ENCODE peak calls at places on chromosomes 13 and 19, in six cellular contexts. Z, C, F, B, J and G are unnamed samples.

GRCh38 chr13:50893211-50893852 is 16.3 kb upstream of the RNASEH2B start:
- DNase-seq in Z (no peak), C (peak), F (no peak), B (no peak), J (no peak), G (peak)

GRCh38 chr13:57630661-57631606 is 610 bp upstream of the PCDH17 start:
- DNase-seq in Z (peak), C (peak), F (peak), B (no peak), J (peak), G (peak)

GRCh38 chr19:23810496-23810895 is 51.8 kb upstream of the ZNF681 start:
- DNase-seq in Z (no peak), C (no peak), F (peak), B (no peak), J (no peak), G (no peak)

GRCh38 chr13:23618341-23618740 is 48.1 kb downstream of the TNFRSF19 start:
- DNase-seq in Z (peak), C (peak), F (peak), B (no peak), J (no peak), G (no peak)

GRCh38 chr19:21638776-21639175 is 128.6 kb downstream of the ZNF100 start:
- DNase-seq in Z (no peak), C (no peak), F (no peak), B (no peak), J (no peak), G (no peak)

GRCh38 chr19:44640518-44640917 is 3.2 kb upstream of the PVR start:
- DNase-seq in Z (no peak), C (no peak), F (peak), B (no peak), J (no peak), G (no peak)

GRCh38 chr13:95083758-95084157 is 217.5 kb downstream of the ABCC4 start:
- DNase-seq in Z (no peak), C (no peak), F (peak), B (no peak), J (no peak), G (no peak)

GRCh38 chr19:55391702-55392615 is 6.2 kb downstream of the RPL28 start:
- DNase-seq in Z (no peak), C (peak), F (peak), B (no peak), J (no peak), G (no peak)

GRCh38 chr13:85729296-85729695 is 69.9 kb downstream of the SLITRK6 start:
- DNase-seq in Z (no peak), C (no peak), F (peak), B (no peak), J (no peak), G (no peak)

GRCh38 chr19:34984287-34984686 is 15.8 kb upstream of the GRAMD1A start:
- DNase-seq in Z (no peak), C (no peak), F (no peak), B (no peak), J (no peak), G (no peak)

GRCh38 chr19:33872445-33873320 is 76.0 kb downstream of the KCTD15 start:
- DNase-seq in Z (no peak), C (no peak), F (no peak), B (no peak), J (no peak), G (no peak)

GRCh38 chr13:112092453-112092852 is 25.5 kb downstream of the SOX1 start:
- DNase-seq in Z (no peak), C (no peak), F (no peak), B (no peak), J (peak), G (no peak)

GRCh38 chr19:7500811-7501450 is 12.1 kb upstream of the PEX11G start:
- DNase-seq in Z (peak), C (peak), F (peak), B (peak), J (peak), G (no peak)

GRCh38 chr13:74629985-74630384 is 495.8 kb upstream of the KLF12 start:
- DNase-seq in Z (no peak), C (no peak), F (no peak), B (no peak), J (no peak), G (no peak)

GRCh38 chr19:30093966-30094770 is 152.1 kb downstream of the URI1 start:
- DNase-seq in Z (no peak), C (no peak), F (no peak), B (no peak), J (no peak), G (no peak)

GRCh38 chr13:51035469-51035868 is 75.6 kb downstream of the C13orf42 start:
- DNase-seq in Z (no peak), C (no peak), F (no peak), B (no peak), J (no peak), G (no peak)

GRCh38 chr13:75704942-75705320 is 68.8 kb downstream of the LMO7 start:
- DNase-seq in Z (no peak), C (peak), F (peak), B (peak), J (no peak), G (no peak)

GRCh38 chr13:76965759-76966421 is 17.6 kb downstream of the ACOD1 start:
- DNase-seq in Z (peak), C (no peak), F (peak), B (no peak), J (no peak), G (no peak)

GRCh38 chr19:8116437-8117293 is 32.7 kb downstream of the FBN3 start:
- DNase-seq in Z (no peak), C (no peak), F (peak), B (no peak), J (no peak), G (no peak)

GRCh38 chr19:10707440-10707839 is 6.2 kb downstream of the QTRT1 start:
- DNase-seq in Z (no peak), C (no peak), F (no peak), B (no peak), J (no peak), G (no peak)

GRCh38 chr19:35555301-35556005 is 8.0 kb downstream of the ATP4A start:
- DNase-seq in Z (no peak), C (peak), F (peak), B (peak), J (peak), G (no peak)

GRCh38 chr13:30846311-30846710 is 59.8 kb upstream of the MEDAG start:
- DNase-seq in Z (no peak), C (no peak), F (no peak), B (no peak), J (no peak), G (no peak)

GRCh38 chr13:33322474-33322827 is 36.9 kb upstream of the STARD13 start:
- DNase-seq in Z (no peak), C (no peak), F (no peak), B (no peak), J (no peak), G (no peak)

GRCh38 chr19:39745645-39746044 is 7.8 kb upstream of the CLC start:
- DNase-seq in Z (no peak), C (no peak), F (no peak), B (no peak), J (no peak), G (no peak)

GRCh38 chr13:75378301-75378700 is 103.7 kb downstream of the TBC1D4 start:
- DNase-seq in Z (no peak), C (no peak), F (no peak), B (no peak), J (no peak), G (no peak)

GRCh38 chr19:10289836-10290438 is at the start of gene ICAM5:
- DNase-seq in Z (no peak), C (peak), F (peak), B (peak), J (no peak), G (no peak)

GRCh38 chr19:17329768-17330545 is 4.7 kb downstream of the ANO8 start:
- DNase-seq in Z (peak), C (no peak), F (no peak), B (no peak), J (no peak), G (no peak)

GRCh38 chr13:31794452-31794851 is 55.1 kb downstream of the RXFP2 start:
- DNase-seq in Z (peak), C (no peak), F (no peak), B (no peak), J (no peak), G (no peak)

GRCh38 chr13:104900186-104900817 is 1635.2 kb downstream of the EFNB2 start:
- DNase-seq in Z (no peak), C (no peak), F (no peak), B (no peak), J (no peak), G (no peak)

GRCh38 chr13:89514534-89515312 is 1832.8 kb upstream of the MIR17HG start:
- DNase-seq in Z (peak), C (peak), F (peak), B (no peak), J (peak), G (no peak)

GRCh38 chr19:5947435-5947834 is 30.5 kb downstream of the RANBP3 start:
- DNase-seq in Z (peak), C (no peak), F (no peak), B (no peak), J (no peak), G (no peak)

GRCh38 chr19:40604647-40605200 is 3.6 kb downstream of the LTBP4 start:
- DNase-seq in Z (peak), C (no peak), F (peak), B (no peak), J (peak), G (peak)

GRCh38 chr13:66509176-66509575 is 721.0 kb downstream of the PCDH9 start:
- DNase-seq in Z (no peak), C (no peak), F (no peak), B (no peak), J (no peak), G (no peak)

GRCh38 chr19:45511074-45511473 is 3.8 kb downstream of the VASP start:
- DNase-seq in Z (no peak), C (no peak), F (no peak), B (no peak), J (no peak), G (no peak)

GRCh38 chr19:14318873-14319272 is 62.4 kb upstream of the ADGRE5 start:
- DNase-seq in Z (peak), C (peak), F (no peak), B (no peak), J (peak), G (no peak)

GRCh38 chr13:95494082-95494681 is 58.3 kb upstream of the CLDN10 start:
- DNase-seq in Z (peak), C (peak), F (peak), B (peak), J (peak), G (peak)

GRCh38 chr13:25276748-25277147 is 10.5 kb downstream of the MTMR6 start:
- DNase-seq in Z (no peak), C (no peak), F (peak), B (no peak), J (no peak), G (no peak)

GRCh38 chr13:113646921-113647340 is 11.1 kb downstream of the ATP4B start:
- DNase-seq in Z (no peak), C (no peak), F (no peak), B (no peak), J (no peak), G (no peak)

GRCh38 chr13:45728759-45729158 is 26.6 kb downstream of the CBY2 start:
- DNase-seq in Z (peak), C (peak), F (peak), B (peak), J (peak), G (peak)

DNA sequence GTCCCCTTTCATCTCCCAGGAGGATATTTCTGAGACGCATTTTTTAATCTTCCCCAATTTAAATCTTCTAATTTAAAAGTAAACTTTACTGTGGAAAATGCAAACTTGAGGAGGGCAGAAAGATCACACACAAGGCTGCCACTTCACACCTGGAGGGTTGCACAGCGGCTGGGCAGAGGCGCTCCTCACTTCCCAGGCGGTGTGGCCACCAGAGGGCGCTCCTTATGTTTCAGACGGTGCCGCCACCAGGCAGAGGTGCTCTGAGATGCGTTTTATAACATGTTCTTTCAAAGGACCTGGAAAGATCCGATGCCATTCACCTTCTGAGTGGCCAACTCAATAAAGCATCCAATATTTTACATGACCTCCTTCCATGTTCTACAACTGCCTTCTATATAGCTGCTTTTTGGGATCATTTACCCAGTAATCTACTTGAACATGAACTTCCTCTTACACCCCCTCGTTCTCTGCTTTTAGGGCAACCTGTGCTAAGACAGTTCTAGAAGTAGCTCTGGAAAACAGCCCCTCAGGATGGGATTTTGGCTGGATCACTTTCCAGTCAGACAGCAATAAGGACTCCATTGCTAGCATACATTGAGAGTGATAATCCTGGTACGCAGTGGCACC is 14.8 kb upstream of the MTUS2 start:
- DNase-seq in Z (peak), C (peak), F (peak), B (no peak), J (peak), G (peak)
- TF ChIP-seq CTCF in Z (peak), C (peak), F (peak), B (peak), J (peak), G (peak)

GRCh38 chr19:46550684-46551083 is 50.4 kb upstream of the CALM3 start:
- DNase-seq in Z (no peak), C (no peak), F (no peak), B (no peak), J (no peak), G (no peak)

GRCh38 chr19:46551175-46551574 is 50.0 kb upstream of the CALM3 start:
- DNase-seq in Z (no peak), C (no peak), F (no peak), B (no peak), J (no peak), G (no peak)

GRCh38 chr19:46542428-46543230 is 47.0 kb upstream of the PNMA8B start:
- DNase-seq in Z (peak), C (peak), F (peak), B (peak), J (peak), G (peak)

GRCh38 chr19:46546194-46546896 is 50.7 kb upstream of the PNMA8B start:
- DNase-seq in Z (peak), C (peak), F (peak), B (no peak), J (peak), G (no peak)
- TF ChIP-seq EZH2phosphoT487 in Z (no peak), C (no peak), F (no peak), B (no peak), J (no peak), G (no peak)

GRCh38 chr19:588093-588742 is 1.5 kb upstream of the HCN2 start:
- DNase-seq in Z (peak), C (peak), F (peak), B (peak), J (peak), G (peak)
- TF ChIP-seq EZH2 in Z (no peak), C (no peak), F (no peak), B (no peak), J (peak), G (no peak)

GRCh38 chr13:110799246-110800236 is 86.0 kb downstream of the ING1 start:
- DNase-seq in Z (peak), C (no peak), F (no peak), B (no peak), J (no peak), G (no peak)

GRCh38 chr13:110797230-110797877 is 83.9 kb downstream of the ING1 start:
- DNase-seq in Z (no peak), C (peak), F (peak), B (no peak), J (no peak), G (no peak)

GRCh38 chr13:110798595-110798994 is 85.1 kb downstream of the ING1 start:
- DNase-seq in Z (no peak), C (no peak), F (no peak), B (no peak), J (no peak), G (no peak)

GRCh38 chr13:110806636-110807035 is 93.1 kb downstream of the ING1 start:
- DNase-seq in Z (no peak), C (no peak), F (no peak), B (no peak), J (no peak), G (no peak)

DNA sequence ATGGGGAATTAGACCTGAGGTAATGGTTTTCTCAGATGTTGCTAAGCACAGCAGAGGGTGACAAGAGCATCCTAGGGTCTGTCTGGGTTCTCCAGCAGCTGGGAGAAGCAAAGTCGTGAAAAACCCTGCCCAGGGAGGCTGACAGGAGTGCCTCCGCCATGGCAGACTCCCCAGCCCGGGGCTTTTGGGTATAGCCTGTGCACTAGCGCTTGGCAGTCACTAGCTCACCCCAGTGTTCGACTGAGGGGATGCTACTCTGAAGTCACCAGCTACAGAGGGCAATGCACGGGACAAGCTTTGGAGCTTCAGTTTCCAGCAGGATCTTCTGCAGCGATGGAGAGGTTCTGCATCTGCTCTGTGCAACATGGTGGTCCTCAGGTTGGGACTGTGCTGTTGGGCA is 87.5 kb downstream of the ING1 start:
- DNase-seq in Z (no peak), C (no peak), F (no peak), B (no peak), J (no peak), G (no peak)
- TF ChIP-seq CTCF in Z (no peak), C (peak), F (no peak), B (no peak), J (no peak), G (no peak)

GRCh38 chr19:31863122-31863521 is 482.3 kb upstream of the ZNF507 start:
- DNase-seq in Z (no peak), C (no peak), F (no peak), B (no peak), J (no peak), G (no peak)
- TF ChIP-seq EZH2phosphoT487 in Z (no peak), C (no peak), F (no peak), B (no peak), J (no peak), G (no peak)

DNA sequence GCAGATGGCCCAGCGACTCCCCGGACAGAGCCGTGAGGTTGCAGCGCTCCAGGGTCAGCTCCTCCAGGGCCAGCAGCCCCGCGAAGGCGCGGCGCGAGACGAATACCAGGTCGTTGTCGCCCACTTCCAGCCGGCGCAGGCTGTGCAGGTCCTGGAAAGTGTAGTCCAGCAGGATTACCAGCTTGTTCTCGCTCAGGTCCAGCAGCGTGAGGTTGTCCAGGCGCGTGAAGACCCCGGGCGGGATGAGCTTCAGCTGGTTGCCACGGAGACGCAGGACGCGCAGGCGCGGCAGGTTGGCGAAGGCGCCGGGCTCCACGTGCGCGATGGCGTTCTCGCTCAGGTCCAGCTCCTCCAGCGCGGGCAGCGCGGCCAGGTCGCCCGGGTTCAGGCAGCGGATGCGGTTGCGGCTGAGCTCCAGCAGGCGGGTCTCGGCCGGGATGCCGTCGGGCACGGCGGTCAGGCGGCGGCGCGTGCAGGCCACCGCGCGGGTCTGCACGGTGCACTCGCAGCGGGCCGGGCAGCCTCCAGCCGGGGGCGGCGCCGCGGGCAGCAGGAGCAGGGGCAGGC is 9.3 kb upstream of the PEAK3 start:
- DNase-seq in Z (no peak), C (peak), F (no peak), B (no peak), J (peak), G (no peak)
- TF ChIP-seq EZH2 in Z (no peak), C (peak), F (no peak), B (no peak), J (peak), G (no peak)

GRCh38 chr13:109784590-109785140 is 1.7 kb downstream of the IRS2 start:
- DNase-seq in Z (peak), C (peak), F (peak), B (no peak), J (peak), G (no peak)
- TF ChIP-seq CTCF in Z (peak), C (peak), F (peak), B (peak), J (peak), G (no peak)